ENCODE peak calls at places on chromosomes 16 and 17, in six cellular contexts. J, Q, P, H, T and M are unnamed samples.

GRCh38 chr16:27633721-27634120 is 83.8 kb downstream of the KATNIP start:
- DNase-seq in P (no peak), T (no peak), J (no peak), Q (no peak), H (no peak), M (no peak)

GRCh38 chr17:35740997-35741931 is 9.8 kb downstream of the RASL10B start:
- DNase-seq in H (no peak), P (peak), Q (no peak), J (no peak), T (no peak), M (no peak)

GRCh38 chr16:73010150-73010676 is 37.7 kb downstream of the ZFHX3 start:
- DNase-seq in H (no peak), P (peak), T (no peak), J (no peak), Q (peak), M (peak)

GRCh38 chr16:67935096-67935401 is 1.6 kb downstream of the PSMB10 start:
- DNase-seq in T (no peak), J (no peak), Q (no peak), H (no peak), P (no peak), M (no peak)

GRCh38 chr17:4544135-4544651 is 11.0 kb downstream of the MYBBP1A start:
- DNase-seq in P (no peak), Q (no peak), J (no peak), T (no peak), H (no peak), M (no peak)

GRCh38 chr17:2090804-2091534 is 36.1 kb downstream of the HIC1 start:
- DNase-seq in P (peak), H (peak), Q (peak), T (peak), J (peak), M (no peak)

GRCh38 chr17:43453331-43453812 is 30.4 kb upstream of the DHX8 start:
- DNase-seq in Q (no peak), T (no peak), P (peak), H (no peak), J (no peak), M (no peak)

GRCh38 chr17:74543891-74544760 is 1.8 kb downstream of the CD300C start:
- DNase-seq in T (no peak), P (no peak), H (no peak), Q (no peak), J (no peak), M (no peak)

GRCh38 chr16:23160574-23160973 is 11.3 kb upstream of the USP31 start:
- DNase-seq in J (no peak), H (no peak), P (no peak), Q (no peak), T (no peak), M (no peak)

GRCh38 chr17:67390646-67391480 is 13.8 kb downstream of the PITPNC1 start:
- DNase-seq in P (no peak), Q (peak), H (peak), T (peak), J (peak), M (peak)

GRCh38 chr17:56142325-56142724 is 10.9 kb upstream of the ANKFN1 start:
- DNase-seq in P (no peak), J (peak), T (no peak), Q (no peak), H (no peak), M (no peak)

GRCh38 chr16:554640-555413 is 5.4 kb upstream of the PRR35 start:
- DNase-seq in H (no peak), T (no peak), J (peak), Q (peak), P (no peak), M (peak)

GRCh38 chr17:75589017-75589918 is 1.7 kb downstream of the MYO15B start:
- DNase-seq in T (peak), H (peak), P (peak), J (peak), Q (peak), M (peak)
- TF ChIP-seq CTCF in T (peak), H (peak), P (peak), J (peak), Q (no peak), M (peak)

GRCh38 chr17:15210247-15210646 is 54.9 kb downstream of the PMP22 start:
- DNase-seq in P (no peak), H (no peak), J (no peak), T (no peak), Q (no peak), M (no peak)

GRCh38 chr17:15216481-15216880 is 48.6 kb downstream of the PMP22 start:
- DNase-seq in Q (no peak), P (no peak), J (no peak), T (no peak), H (no peak), M (no peak)

GRCh38 chr17:15213381-15214087 is 51.6 kb downstream of the PMP22 start:
- DNase-seq in T (no peak), H (peak), Q (no peak), J (peak), P (no peak), M (no peak)
- TF ChIP-seq CTCF in T (no peak), H (peak), Q (peak), J (peak), P (no peak), M (peak)

GRCh38 chr16:12272264-12272663 is 295.7 kb downstream of the SNX29 start:
- DNase-seq in H (no peak), P (no peak), Q (no peak), J (no peak), T (no peak), M (no peak)

GRCh38 chr16:12276631-12277030 is 300.1 kb downstream of the SNX29 start:
- DNase-seq in H (no peak), T (no peak), Q (no peak), P (no peak), J (peak), M (no peak)

GRCh38 chr16:12267491-12267890 is 291.0 kb downstream of the SNX29 start:
- DNase-seq in Q (no peak), J (no peak), H (no peak), P (peak), T (no peak), M (no peak)

GRCh38 chr16:12268602-12269001 is 292.1 kb downstream of the SNX29 start:
- DNase-seq in H (no peak), Q (no peak), T (no peak), J (peak), P (no peak), M (no peak)

DNA sequence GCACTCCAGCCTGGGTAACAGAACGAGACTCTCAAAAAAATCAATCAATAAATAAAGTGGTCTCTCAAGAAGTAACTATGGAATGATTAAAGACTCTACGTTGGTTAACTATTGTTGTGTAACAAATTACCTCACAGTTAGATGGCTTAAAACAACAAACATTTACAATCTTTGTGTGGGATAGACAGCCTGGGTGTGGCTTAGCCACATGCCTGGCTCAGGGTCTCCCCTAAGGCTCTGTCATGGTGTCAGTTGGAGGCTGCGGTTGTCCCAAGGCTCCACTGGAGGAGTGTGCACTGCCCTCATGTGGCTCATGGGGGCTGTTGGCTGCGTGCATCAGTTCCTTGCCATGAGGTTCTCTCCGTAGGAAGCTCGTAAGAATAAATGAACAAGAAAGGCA is 294.5 kb downstream of the SNX29 start:
- DNase-seq in Q (peak), J (peak), P (no peak), H (no peak), T (no peak), M (peak)
- TF ChIP-seq CTCF in Q (no peak), J (peak), P (no peak), H (peak), T (no peak), M (no peak)

GRCh38 chr17:29567362-29568330 is 809 bp upstream of the ABHD15 start:
- DNase-seq in P (peak), H (peak), T (peak), Q (peak), J (peak), M (peak)

GRCh38 chr17:29569245-29569950 is 897 bp downstream of the TP53I13 start:
- DNase-seq in J (no peak), H (no peak), P (no peak), T (no peak), Q (no peak), M (peak)

GRCh38 chr17:29565643-29566472 is 979 bp downstream of the ABHD15 start:
- DNase-seq in P (no peak), T (no peak), Q (peak), J (no peak), H (no peak), M (peak)

GRCh38 chr17:29568331-29569244 is at the start of gene TP53I13:
- DNase-seq in Q (peak), P (peak), J (peak), T (peak), H (peak), M (peak)

DNA sequence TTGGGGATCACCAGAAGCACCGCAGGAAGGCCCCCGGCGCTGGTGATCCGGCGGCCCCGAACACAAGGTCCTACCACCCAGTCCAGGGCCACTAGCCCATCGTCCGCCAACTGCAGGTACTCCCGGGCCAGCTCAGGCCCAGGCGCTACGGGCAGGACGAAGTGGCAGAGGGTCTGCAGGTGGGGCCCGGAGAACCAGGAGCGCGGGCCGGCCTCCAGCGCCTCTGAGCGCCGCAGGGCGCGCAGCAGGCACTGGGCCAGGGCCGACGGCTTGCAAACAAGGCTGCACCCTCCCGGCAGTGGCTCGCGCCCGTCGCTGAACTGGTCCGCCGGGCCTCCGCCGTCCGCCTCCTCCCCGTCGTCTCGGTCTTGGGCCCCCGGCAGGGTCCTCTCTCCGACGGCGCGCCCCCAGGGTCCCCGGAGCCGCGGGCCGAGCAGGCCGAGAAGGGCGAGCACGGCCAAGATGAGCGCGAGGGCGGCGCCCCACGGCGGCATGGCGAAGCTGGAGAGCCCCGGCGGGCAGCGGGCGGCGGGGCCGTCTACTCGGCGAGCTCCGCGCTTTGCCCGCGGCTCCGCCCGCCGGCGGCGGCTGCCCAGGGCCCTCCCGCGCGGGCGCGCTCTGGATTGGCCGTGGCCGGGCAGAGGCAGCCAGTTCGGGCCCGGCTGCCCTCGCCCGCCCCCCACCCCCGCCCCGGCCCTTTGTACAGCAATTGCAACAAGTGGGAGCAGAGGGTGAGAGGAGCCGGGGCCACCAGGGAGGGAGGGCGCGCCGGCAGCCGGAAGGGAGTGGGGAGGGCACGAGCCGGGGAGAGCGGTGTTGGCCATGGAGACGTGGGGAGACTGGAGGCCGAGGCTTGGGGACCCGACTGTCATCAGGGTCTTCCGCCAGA is at the start of gene ABHD15:
- DNase-seq in J (peak), T (peak), H (no peak), P (peak), Q (peak), M (peak)
- TF ChIP-seq CTCF in J (no peak), T (no peak), H (no peak), P (no peak), Q (no peak), M (no peak)

GRCh38 chr17:72611172-72611571 is 481.3 kb downstream of the SLC39A11 start:
- DNase-seq in Q (no peak), H (no peak), J (no peak), T (no peak), P (no peak), M (no peak)
- TF ChIP-seq CTCF in Q (no peak), H (no peak), J (no peak), T (no peak), P (no peak), M (no peak)

DNA sequence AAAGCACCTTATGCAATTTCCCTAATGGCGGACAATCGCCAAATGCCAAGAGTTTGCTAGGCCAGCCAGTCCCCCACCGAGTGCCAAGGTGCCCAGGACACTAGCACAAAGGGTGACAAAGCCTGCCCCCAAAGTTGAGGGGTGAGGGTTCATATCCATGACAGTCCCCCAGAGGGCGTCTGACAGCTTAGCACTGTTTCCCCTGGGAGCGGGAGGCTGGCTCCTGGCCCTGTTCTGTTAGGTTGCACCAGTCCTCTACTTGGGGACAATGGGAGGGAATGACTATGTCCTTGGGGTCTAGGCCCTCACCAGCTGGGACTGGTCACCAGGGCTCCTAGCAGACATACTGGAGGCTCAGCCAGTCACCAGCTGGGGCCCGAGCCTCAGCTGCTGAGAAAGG is 66.9 kb downstream of the MYO18A start:
- DNase-seq in T (no peak), Q (no peak), H (no peak), P (no peak), J (no peak), M (no peak)
- TF ChIP-seq CTCF in T (no peak), Q (no peak), H (peak), P (no peak), J (no peak), M (no peak)

GRCh38 chr17:38557836-38558750 is 47.7 kb downstream of the SRCIN1 start:
- DNase-seq in Q (peak), J (peak), P (peak), T (peak), H (peak), M (peak)

GRCh38 chr17:38558751-38559024 is 47.1 kb downstream of the SRCIN1 start:
- DNase-seq in Q (no peak), J (no peak), T (peak), P (no peak), H (no peak), M (no peak)

GRCh38 chr17:38560503-38561318 is 45.0 kb downstream of the SRCIN1 start:
- DNase-seq in J (peak), H (peak), P (no peak), T (no peak), Q (no peak), M (no peak)

GRCh38 chr17:38559880-38560230 is 45.9 kb downstream of the SRCIN1 start:
- DNase-seq in J (no peak), T (peak), H (no peak), Q (no peak), P (no peak), M (no peak)

GRCh38 chr17:38559025-38559879 is 46.5 kb downstream of the SRCIN1 start:
- DNase-seq in T (peak), H (peak), Q (peak), J (no peak), P (peak), M (peak)
- TF ChIP-seq CTCF in T (peak), H (peak), Q (no peak), J (no peak), P (no peak), M (no peak)

GRCh38 chr16:85171809-85172464 is 59.7 kb upstream of the CIBAR2 start:
- DNase-seq in P (no peak), T (no peak), Q (no peak), H (no peak), J (no peak), M (no peak)

GRCh38 chr16:85173981-85174751 is 61.9 kb upstream of the CIBAR2 start:
- DNase-seq in J (peak), H (peak), T (no peak), Q (peak), P (peak), M (peak)

GRCh38 chr16:85172465-85173071 is 60.3 kb upstream of the CIBAR2 start:
- DNase-seq in Q (peak), P (no peak), J (no peak), H (no peak), T (no peak), M (no peak)

GRCh38 chr16:85174871-85175723 is 62.8 kb upstream of the CIBAR2 start:
- DNase-seq in H (no peak), J (no peak), Q (no peak), P (peak), T (no peak), M (no peak)

DNA sequence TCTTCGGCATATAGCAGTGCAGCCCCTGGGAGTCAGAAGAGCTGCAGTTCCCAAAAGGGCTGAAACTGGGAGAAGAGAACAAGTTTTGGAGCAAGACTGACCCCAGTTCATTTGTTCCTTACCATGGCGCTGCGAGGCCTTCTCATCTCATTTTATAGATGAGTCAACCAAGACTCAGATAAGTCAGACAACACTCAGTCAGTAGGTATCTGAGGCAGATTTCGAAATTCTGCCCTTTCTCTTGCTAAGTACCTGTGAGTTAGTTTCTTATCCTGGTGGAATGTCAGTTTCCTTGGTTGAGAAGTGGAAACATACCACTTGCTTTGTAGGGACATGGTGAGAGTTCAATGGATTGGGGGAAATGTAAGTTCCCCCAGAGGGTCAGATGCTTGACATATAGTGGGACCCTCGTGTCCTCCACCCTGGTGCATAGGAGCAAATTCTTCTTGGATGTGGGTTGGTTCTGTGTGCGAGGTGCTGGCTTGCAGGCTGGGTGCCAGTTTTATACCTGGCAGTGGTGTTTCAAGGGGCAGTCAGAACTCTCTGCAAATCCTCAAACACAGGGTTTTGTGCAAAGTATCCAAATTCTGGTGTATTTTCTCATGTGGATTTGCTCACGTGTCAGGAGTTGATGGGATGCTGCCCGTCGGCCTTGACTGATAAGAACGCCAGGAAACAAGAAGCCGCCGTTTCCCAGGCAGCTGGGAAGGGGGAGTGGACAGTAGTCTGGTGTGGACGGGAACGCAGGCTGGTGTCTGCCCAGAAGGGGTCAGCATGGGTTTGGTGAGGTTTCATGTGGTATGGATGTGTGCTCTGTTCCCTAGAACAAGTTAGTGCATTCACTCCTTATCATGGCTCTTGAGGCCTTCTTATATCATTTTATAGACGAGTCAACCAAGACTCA is 61.1 kb upstream of the CIBAR2 start:
- DNase-seq in T (no peak), H (peak), Q (no peak), J (peak), P (peak), M (peak)
- TF ChIP-seq CTCF in T (no peak), H (peak), Q (no peak), J (peak), P (no peak), M (no peak)

DNA sequence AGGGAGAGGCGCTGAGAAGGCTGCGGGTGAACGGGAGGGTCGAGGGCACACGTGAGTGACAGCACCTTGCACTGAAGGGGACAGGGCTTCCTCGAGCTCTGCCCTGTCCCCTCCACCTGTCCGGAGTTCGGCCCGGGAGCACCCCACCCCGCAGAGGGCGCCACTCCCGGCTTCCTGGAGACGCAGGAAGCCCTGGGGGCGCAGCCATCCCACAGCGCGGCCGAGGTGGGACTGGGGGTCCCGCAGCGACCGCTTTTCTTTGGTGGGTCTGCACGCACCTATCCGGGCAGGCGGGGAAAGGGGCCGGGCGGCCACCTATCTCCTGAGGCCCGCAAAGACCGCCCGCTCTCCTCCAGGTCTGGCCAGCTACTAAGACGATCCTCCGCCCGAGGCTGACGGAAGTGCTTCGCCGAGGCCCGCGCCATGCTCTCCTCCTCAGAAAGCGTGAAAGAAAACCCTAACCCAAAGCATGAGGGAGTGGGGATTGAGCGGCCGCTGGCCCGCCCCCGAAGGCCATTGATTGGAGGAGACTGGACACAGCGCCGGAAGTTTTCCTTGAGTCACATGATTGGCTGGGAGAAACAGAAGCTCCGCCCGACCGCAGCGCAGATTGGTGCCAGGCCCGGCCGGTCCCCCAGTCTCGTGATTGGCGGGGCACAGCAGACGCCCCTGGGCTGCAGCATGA is 34.4 kb downstream of the DDX19A start:
- DNase-seq in H (peak), Q (peak), T (peak), J (peak), P (peak), M (peak)
- TF ChIP-seq CTCF in H (peak), Q (peak), T (peak), J (peak), P (peak), M (no peak)

GRCh38 chr17:59785091-59785799 is 77.8 kb downstream of the VMP1 start:
- DNase-seq in J (peak), Q (peak), P (no peak), H (no peak), T (no peak), M (no peak)

GRCh38 chr17:59786536-59787319 is 79.3 kb downstream of the VMP1 start:
- DNase-seq in J (peak), P (no peak), Q (peak), T (peak), H (peak), M (peak)

GRCh38 chr17:59790936-59791335 is 83.5 kb downstream of the VMP1 start:
- DNase-seq in J (no peak), T (no peak), H (no peak), Q (no peak), P (no peak), M (no peak)

GRCh38 chr17:59783221-59784016 is 76.0 kb downstream of the VMP1 start:
- DNase-seq in Q (peak), J (peak), H (peak), T (no peak), P (no peak), M (no peak)

GRCh38 chr17:59786213-59786535 is 78.7 kb downstream of the VMP1 start:
- DNase-seq in H (no peak), T (no peak), J (no peak), Q (no peak), P (no peak), M (no peak)
- TF ChIP-seq CTCF in H (no peak), T (no peak), J (no peak), Q (no peak), P (no peak), M (no peak)